ENCODE peak calls at places on chromosomes 12 and 14, in five cellular contexts. One of them, this sample, is unnamed.

GRCh38 chr12:109544955-109545531 is 28.3 kb downstream of the MMAB start:
- DNase-seq in activated T-cell treated with anti-CD3 and anti-CD28 coated beads, Interleukin-2, amount 50 U/mL, for 48 hours: no peak
- DNase-seq in amniotic stem cell: no peak
- DNase-seq in NCI-H510A: no peak
- DNase-seq in CD8-positive, alpha-beta memory T cell: no peak
- DNase-seq in this sample: peak

GRCh38 chr14:65336191-65336591 is 76.3 kb upstream of the FUT8 start:
- DNase-seq in activated T-cell treated with anti-CD3 and anti-CD28 coated beads, Interleukin-2, amount 50 U/mL, for 48 hours: peak
- DNase-seq in amniotic stem cell: peak
- DNase-seq in NCI-H510A: no peak
- DNase-seq in CD8-positive, alpha-beta memory T cell: no peak
- DNase-seq in this sample: no peak

GRCh38 chr12:96354844-96355534 is 45.2 kb downstream of the CDK17 start:
- DNase-seq in activated T-cell treated with anti-CD3 and anti-CD28 coated beads, Interleukin-2, amount 50 U/mL, for 48 hours: no peak
- DNase-seq in amniotic stem cell: no peak
- DNase-seq in NCI-H510A: no peak
- DNase-seq in CD8-positive, alpha-beta memory T cell: no peak
- DNase-seq in this sample: no peak

GRCh38 chr12:111429760-111430417 is 24.2 kb downstream of the SH2B3 start:
- DNase-seq in activated T-cell treated with anti-CD3 and anti-CD28 coated beads, Interleukin-2, amount 50 U/mL, for 48 hours: peak
- DNase-seq in amniotic stem cell: no peak
- DNase-seq in NCI-H510A: no peak
- DNase-seq in CD8-positive, alpha-beta memory T cell: peak
- DNase-seq in this sample: no peak

GRCh38 chr14:50928002-50928635 is 16.2 kb downstream of the PYGL start:
- DNase-seq in activated T-cell treated with anti-CD3 and anti-CD28 coated beads, Interleukin-2, amount 50 U/mL, for 48 hours: no peak
- DNase-seq in amniotic stem cell: no peak
- DNase-seq in NCI-H510A: no peak
- DNase-seq in CD8-positive, alpha-beta memory T cell: no peak
- DNase-seq in this sample: no peak

GRCh38 chr12:89450922-89451321 is 73.7 kb downstream of the GALNT4 start:
- DNase-seq in activated T-cell treated with anti-CD3 and anti-CD28 coated beads, Interleukin-2, amount 50 U/mL, for 48 hours: no peak
- DNase-seq in amniotic stem cell: no peak
- DNase-seq in NCI-H510A: no peak
- DNase-seq in CD8-positive, alpha-beta memory T cell: no peak
- DNase-seq in this sample: peak

GRCh38 chr12:109737111-109737510 is 23.5 kb downstream of the FAM222A start:
- DNase-seq in activated T-cell treated with anti-CD3 and anti-CD28 coated beads, Interleukin-2, amount 50 U/mL, for 48 hours: no peak
- DNase-seq in amniotic stem cell: no peak
- DNase-seq in NCI-H510A: no peak
- DNase-seq in CD8-positive, alpha-beta memory T cell: no peak
- DNase-seq in this sample: no peak

GRCh38 chr14:99304208-99304607 is 32.2 kb upstream of the BCL11B start:
- DNase-seq in activated T-cell treated with anti-CD3 and anti-CD28 coated beads, Interleukin-2, amount 50 U/mL, for 48 hours: no peak
- DNase-seq in amniotic stem cell: no peak
- DNase-seq in NCI-H510A: no peak
- DNase-seq in CD8-positive, alpha-beta memory T cell: no peak
- DNase-seq in this sample: no peak

GRCh38 chr14:33899723-33900341 is 51.0 kb downstream of the EGLN3 start:
- DNase-seq in activated T-cell treated with anti-CD3 and anti-CD28 coated beads, Interleukin-2, amount 50 U/mL, for 48 hours: no peak
- DNase-seq in amniotic stem cell: no peak
- DNase-seq in NCI-H510A: no peak
- DNase-seq in CD8-positive, alpha-beta memory T cell: no peak
- DNase-seq in this sample: no peak

GRCh38 chr14:22597771-22598098 is 365 bp upstream of the ABHD4 start:
- DNase-seq in activated T-cell treated with anti-CD3 and anti-CD28 coated beads, Interleukin-2, amount 50 U/mL, for 48 hours: no peak
- DNase-seq in amniotic stem cell: no peak
- DNase-seq in NCI-H510A: no peak
- DNase-seq in CD8-positive, alpha-beta memory T cell: no peak
- DNase-seq in this sample: no peak

GRCh38 chr12:2800046-2800570 is 5.3 kb downstream of the FKBP4 start:
- DNase-seq in activated T-cell treated with anti-CD3 and anti-CD28 coated beads, Interleukin-2, amount 50 U/mL, for 48 hours: no peak
- DNase-seq in amniotic stem cell: no peak
- DNase-seq in NCI-H510A: no peak
- DNase-seq in CD8-positive, alpha-beta memory T cell: no peak
- DNase-seq in this sample: no peak

GRCh38 chr12:61757831-61758505 is 502.2 kb upstream of the USP15 start:
- DNase-seq in activated T-cell treated with anti-CD3 and anti-CD28 coated beads, Interleukin-2, amount 50 U/mL, for 48 hours: no peak
- DNase-seq in amniotic stem cell: no peak
- DNase-seq in NCI-H510A: no peak
- DNase-seq in CD8-positive, alpha-beta memory T cell: no peak
- DNase-seq in this sample: no peak

GRCh38 chr14:42224053-42224888 is 617.6 kb downstream of the LRFN5 start:
- DNase-seq in activated T-cell treated with anti-CD3 and anti-CD28 coated beads, Interleukin-2, amount 50 U/mL, for 48 hours: peak
- DNase-seq in amniotic stem cell: peak
- DNase-seq in NCI-H510A: peak
- DNase-seq in CD8-positive, alpha-beta memory T cell: no peak
- DNase-seq in this sample: peak

GRCh38 chr12:68349921-68350606 is 17.9 kb upstream of the MDM1 start:
- DNase-seq in activated T-cell treated with anti-CD3 and anti-CD28 coated beads, Interleukin-2, amount 50 U/mL, for 48 hours: no peak
- DNase-seq in amniotic stem cell: no peak
- DNase-seq in NCI-H510A: no peak
- DNase-seq in CD8-positive, alpha-beta memory T cell: no peak
- DNase-seq in this sample: no peak

GRCh38 chr12:14167005-14167628 is 185.7 kb upstream of the GRIN2B start:
- DNase-seq in activated T-cell treated with anti-CD3 and anti-CD28 coated beads, Interleukin-2, amount 50 U/mL, for 48 hours: peak
- DNase-seq in amniotic stem cell: peak
- DNase-seq in NCI-H510A: no peak
- DNase-seq in CD8-positive, alpha-beta memory T cell: peak
- DNase-seq in this sample: peak

GRCh38 chr12:20528208-20528607 is 159.9 kb downstream of the PDE3A start:
- DNase-seq in activated T-cell treated with anti-CD3 and anti-CD28 coated beads, Interleukin-2, amount 50 U/mL, for 48 hours: no peak
- DNase-seq in amniotic stem cell: no peak
- DNase-seq in NCI-H510A: no peak
- DNase-seq in CD8-positive, alpha-beta memory T cell: no peak
- DNase-seq in this sample: no peak

GRCh38 chr12:122099856-122100255 is 21.3 kb downstream of the MLXIP start:
- DNase-seq in activated T-cell treated with anti-CD3 and anti-CD28 coated beads, Interleukin-2, amount 50 U/mL, for 48 hours: no peak
- DNase-seq in amniotic stem cell: no peak
- DNase-seq in NCI-H510A: no peak
- DNase-seq in CD8-positive, alpha-beta memory T cell: peak
- DNase-seq in this sample: no peak

GRCh38 chr14:28653521-28653920 is 113.1 kb upstream of the FOXG1 start:
- DNase-seq in activated T-cell treated with anti-CD3 and anti-CD28 coated beads, Interleukin-2, amount 50 U/mL, for 48 hours: no peak
- DNase-seq in amniotic stem cell: no peak
- DNase-seq in NCI-H510A: no peak
- DNase-seq in CD8-positive, alpha-beta memory T cell: no peak
- DNase-seq in this sample: no peak

GRCh38 chr12:92561543-92561899 is 141.3 kb upstream of the PLEKHG7 start:
- DNase-seq in activated T-cell treated with anti-CD3 and anti-CD28 coated beads, Interleukin-2, amount 50 U/mL, for 48 hours: no peak
- DNase-seq in amniotic stem cell: no peak
- DNase-seq in NCI-H510A: no peak
- DNase-seq in CD8-positive, alpha-beta memory T cell: no peak
- DNase-seq in this sample: no peak

GRCh38 chr14:59483360-59483759 is 848 bp downstream of the L3HYPDH start:
- DNase-seq in activated T-cell treated with anti-CD3 and anti-CD28 coated beads, Interleukin-2, amount 50 U/mL, for 48 hours: no peak
- DNase-seq in amniotic stem cell: peak
- DNase-seq in NCI-H510A: no peak
- DNase-seq in CD8-positive, alpha-beta memory T cell: no peak
- DNase-seq in this sample: peak

GRCh38 chr12:1592444-1593231 is 1.7 kb downstream of the FBXL14 start:
- DNase-seq in activated T-cell treated with anti-CD3 and anti-CD28 coated beads, Interleukin-2, amount 50 U/mL, for 48 hours: peak
- DNase-seq in amniotic stem cell: no peak
- DNase-seq in NCI-H510A: peak
- DNase-seq in CD8-positive, alpha-beta memory T cell: peak
- DNase-seq in this sample: peak

GRCh38 chr12:92961949-92962348 is 32.9 kb upstream of the EEA1 start:
- DNase-seq in activated T-cell treated with anti-CD3 and anti-CD28 coated beads, Interleukin-2, amount 50 U/mL, for 48 hours: no peak
- DNase-seq in amniotic stem cell: no peak
- DNase-seq in NCI-H510A: no peak
- DNase-seq in CD8-positive, alpha-beta memory T cell: no peak
- DNase-seq in this sample: no peak

GRCh38 chr12:113276946-113277500 is 55.8 kb downstream of the TPCN1 start:
- DNase-seq in activated T-cell treated with anti-CD3 and anti-CD28 coated beads, Interleukin-2, amount 50 U/mL, for 48 hours: no peak
- DNase-seq in amniotic stem cell: no peak
- DNase-seq in NCI-H510A: no peak
- DNase-seq in CD8-positive, alpha-beta memory T cell: no peak
- DNase-seq in this sample: no peak

GRCh38 chr14:86790408-86791364 is 1202.3 kb downstream of the GALC start:
- DNase-seq in activated T-cell treated with anti-CD3 and anti-CD28 coated beads, Interleukin-2, amount 50 U/mL, for 48 hours: no peak
- DNase-seq in amniotic stem cell: no peak
- DNase-seq in NCI-H510A: no peak
- DNase-seq in CD8-positive, alpha-beta memory T cell: no peak
- DNase-seq in this sample: no peak

GRCh38 chr14:35365130-35366047 is 39.2 kb downstream of the NFKBIA start:
- DNase-seq in activated T-cell treated with anti-CD3 and anti-CD28 coated beads, Interleukin-2, amount 50 U/mL, for 48 hours: peak
- DNase-seq in amniotic stem cell: peak
- DNase-seq in NCI-H510A: no peak
- DNase-seq in CD8-positive, alpha-beta memory T cell: no peak
- DNase-seq in this sample: peak

GRCh38 chr14:90523961-90524875 is 127.4 kb downstream of the CALM1 start:
- DNase-seq in activated T-cell treated with anti-CD3 and anti-CD28 coated beads, Interleukin-2, amount 50 U/mL, for 48 hours: no peak
- DNase-seq in amniotic stem cell: no peak
- DNase-seq in NCI-H510A: no peak
- DNase-seq in CD8-positive, alpha-beta memory T cell: no peak
- DNase-seq in this sample: no peak

GRCh38 chr14:103739466-103739792 is 23.8 kb downstream of the ZFYVE21 start:
- DNase-seq in activated T-cell treated with anti-CD3 and anti-CD28 coated beads, Interleukin-2, amount 50 U/mL, for 48 hours: no peak
- DNase-seq in amniotic stem cell: no peak
- DNase-seq in NCI-H510A: no peak
- DNase-seq in CD8-positive, alpha-beta memory T cell: no peak
- DNase-seq in this sample: no peak

GRCh38 chr12:121793501-121793835 is at the start of gene RHOF:
- DNase-seq in activated T-cell treated with anti-CD3 and anti-CD28 coated beads, Interleukin-2, amount 50 U/mL, for 48 hours: no peak
- DNase-seq in amniotic stem cell: no peak
- DNase-seq in NCI-H510A: no peak
- DNase-seq in CD8-positive, alpha-beta memory T cell: no peak
- DNase-seq in this sample: no peak

GRCh38 chr14:99191663-99192621 is 80.1 kb downstream of the BCL11B start:
- DNase-seq in activated T-cell treated with anti-CD3 and anti-CD28 coated beads, Interleukin-2, amount 50 U/mL, for 48 hours: no peak
- DNase-seq in amniotic stem cell: no peak
- DNase-seq in NCI-H510A: no peak
- DNase-seq in CD8-positive, alpha-beta memory T cell: peak
- DNase-seq in this sample: peak

GRCh38 chr12:56722832-56723231 is 2.3 kb downstream of the NACA start:
- DNase-seq in activated T-cell treated with anti-CD3 and anti-CD28 coated beads, Interleukin-2, amount 50 U/mL, for 48 hours: no peak
- DNase-seq in amniotic stem cell: no peak
- DNase-seq in NCI-H510A: no peak
- DNase-seq in CD8-positive, alpha-beta memory T cell: no peak
- DNase-seq in this sample: no peak

GRCh38 chr12:91397866-91398532 is 215.4 kb upstream of the DCN start:
- DNase-seq in activated T-cell treated with anti-CD3 and anti-CD28 coated beads, Interleukin-2, amount 50 U/mL, for 48 hours: no peak
- DNase-seq in amniotic stem cell: no peak
- DNase-seq in NCI-H510A: no peak
- DNase-seq in CD8-positive, alpha-beta memory T cell: no peak
- DNase-seq in this sample: no peak

GRCh38 chr12:111285191-111285590 is 83.7 kb downstream of the PHETA1 start:
- DNase-seq in activated T-cell treated with anti-CD3 and anti-CD28 coated beads, Interleukin-2, amount 50 U/mL, for 48 hours: no peak
- DNase-seq in amniotic stem cell: no peak
- DNase-seq in NCI-H510A: no peak
- DNase-seq in CD8-positive, alpha-beta memory T cell: no peak
- DNase-seq in this sample: no peak

GRCh38 chr14:76696791-76697190 is 64.5 kb upstream of the VASH1 start:
- DNase-seq in activated T-cell treated with anti-CD3 and anti-CD28 coated beads, Interleukin-2, amount 50 U/mL, for 48 hours: no peak
- DNase-seq in amniotic stem cell: no peak
- DNase-seq in NCI-H510A: no peak
- DNase-seq in CD8-positive, alpha-beta memory T cell: no peak
- DNase-seq in this sample: no peak

This sample was measured in HTR-8/SVneo.